ENCODE peak calls at places on chromosome 11, in four cellular contexts. O is K562, K is WTC11, A is SK-N-SH. D is an unnamed sample.

GRCh38 chr11:125941606-125942275 is 4.1 kb upstream of the VSIG10L2 start:
- DNase-seq in O (peak), K (peak), A (peak), D (peak)

GRCh38 chr11:131746201-131746600 is 375.8 kb downstream of the NTM start:
- DNase-seq in O (no peak), K (no peak), A (no peak), D (no peak)

GRCh38 chr11:132770802-132771545 is 761.3 kb downstream of the OPCML start:
- DNase-seq in O (no peak), K (no peak), A (peak), D (no peak)

GRCh38 chr11:74948546-74948897 is 369 bp downstream of the XRRA1 start:
- DNase-seq in O (no peak), K (no peak), A (peak), D (peak)

GRCh38 chr11:8652140-8652539 is 30.3 kb downstream of the TRIM66 start:
- DNase-seq in O (no peak), K (no peak), A (no peak), D (no peak)

GRCh38 chr11:66967670-66968425 is 7.3 kb upstream of the C11orf86 start:
- DNase-seq in O (no peak), K (no peak), A (no peak), D (no peak)

GRCh38 chr11:102933627-102934026 is 21.9 kb downstream of the MMP13 start:
- DNase-seq in O (no peak), K (no peak), A (no peak), D (no peak)

GRCh38 chr11:292211-293121 is 3.5 kb downstream of the PGGHG start:
- DNase-seq in O (no peak), K (peak), A (no peak), D (no peak)

GRCh38 chr11:45941285-45941684 is 18.8 kb downstream of the LARGE2 start:
- DNase-seq in O (no peak), K (no peak), A (no peak), D (no peak)

GRCh38 chr11:114074546-114075342 is 15.2 kb downstream of the ZBTB16 start:
- DNase-seq in O (no peak), K (no peak), A (no peak), D (no peak)

GRCh38 chr11:122598971-122599370 is 56.6 kb upstream of the UBASH3B start:
- DNase-seq in O (no peak), K (no peak), A (no peak), D (no peak)

GRCh38 chr11:122600290-122600689 is 55.2 kb upstream of the UBASH3B start:
- DNase-seq in O (no peak), K (no peak), A (no peak), D (no peak)

GRCh38 chr11:122599434-122599833 is 56.1 kb upstream of the UBASH3B start:
- DNase-seq in O (no peak), K (no peak), A (no peak), D (no peak)

GRCh38 chr11:122604626-122605025 is 50.9 kb upstream of the UBASH3B start:
- DNase-seq in O (no peak), K (peak), A (no peak), D (no peak)

GRCh38 chr11:122601131-122602125 is 54.1 kb upstream of the UBASH3B start:
- DNase-seq in O (no peak), K (no peak), A (no peak), D (peak)
- TF ChIP-seq FOXJ3 in O (no peak), K (no peak), A (no peak), D (no peak)

GRCh38 chr11:118929496-118930151 is 3.9 kb upstream of the BCL9L start:
- DNase-seq in O (peak), K (peak), A (peak), D (peak)
- TF ChIP-seq FOXJ3 in O (no peak), K (no peak), A (no peak), D (no peak)

GRCh38 chr11:107040447-107041444 is 22.5 kb upstream of the GUCY1A2 start:
- DNase-seq in O (no peak), K (no peak), A (no peak), D (no peak)
- TF ChIP-seq FOXJ3 in O (no peak), K (no peak), A (no peak), D (no peak)

GRCh38 chr11:44774131-44774530 is 47.4 kb downstream of the TSPAN18 start:
- DNase-seq in O (no peak), K (peak), A (no peak), D (no peak)
- TF ChIP-seq FOXJ3 in O (no peak), K (no peak), A (no peak), D (no peak)

GRCh38 chr11:1949302-1949701 is 2.2 kb downstream of the MRPL23 start:
- DNase-seq in O (no peak), K (no peak), A (no peak), D (no peak)

GRCh38 chr11:1952806-1953482 is 5.8 kb downstream of the MRPL23 start:
- DNase-seq in O (no peak), K (no peak), A (no peak), D (no peak)

GRCh38 chr11:1948389-1948788 is 1.3 kb downstream of the MRPL23 start:
- DNase-seq in O (no peak), K (no peak), A (no peak), D (no peak)

GRCh38 chr11:1949922-1950321 is 2.8 kb downstream of the MRPL23 start:
- DNase-seq in O (no peak), K (no peak), A (no peak), D (no peak)

GRCh38 chr11:1953489-1954284 is 6.6 kb downstream of the MRPL23 start:
- DNase-seq in O (no peak), K (no peak), A (no peak), D (no peak)
- TF ChIP-seq FOXJ3 in O (no peak), K (no peak), A (no peak), D (no peak)

GRCh38 chr11:105181100-105181499 is 41.5 kb upstream of the CARD18 start:
- DNase-seq in O (no peak), K (no peak), A (no peak), D (no peak)
- TF ChIP-seq FOXJ3 in O (no peak), K (no peak), A (no peak), D (no peak)

DNA sequence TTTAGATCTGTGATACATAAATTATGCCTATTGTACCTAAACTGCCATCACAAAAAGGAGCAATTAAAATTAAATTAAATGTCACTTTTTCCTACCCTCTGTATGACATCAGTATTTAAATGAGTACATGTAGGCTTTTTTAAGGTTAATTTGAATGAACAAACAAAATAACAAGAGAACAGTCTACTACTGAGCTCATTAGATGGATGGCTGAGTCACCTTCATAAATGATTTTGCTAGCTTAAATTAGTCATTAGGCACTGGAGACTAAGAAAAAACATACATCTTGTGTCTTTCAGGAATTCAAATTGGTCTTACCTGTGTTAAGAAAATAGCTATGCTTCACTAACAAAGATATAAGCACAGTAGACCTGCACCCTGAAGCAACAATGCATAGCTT is 153.6 kb downstream of the RCN1 start:
- DNase-seq in O (no peak), K (no peak), A (no peak), D (no peak)
- TF ChIP-seq FOXJ3 in O (no peak), K (no peak), A (no peak), D (no peak)

GRCh38 chr11:60372767-60373166 is 5.6 kb upstream of the MS4A7 start:
- DNase-seq in O (no peak), K (no peak), A (no peak), D (no peak)

GRCh38 chr11:60371854-60372253 is 6.5 kb upstream of the MS4A7 start:
- DNase-seq in O (no peak), K (no peak), A (no peak), D (no peak)

GRCh38 chr11:60378359-60378758 is at the start of gene MS4A7:
- DNase-seq in O (no peak), K (no peak), A (no peak), D (no peak)

GRCh38 chr11:60376601-60377000 is 1.7 kb upstream of the MS4A7 start:
- DNase-seq in O (no peak), K (no peak), A (no peak), D (no peak)

GRCh38 chr11:60377737-60378136 is 595 bp upstream of the MS4A7 start:
- DNase-seq in O (no peak), K (no peak), A (no peak), D (no peak)
- TF ChIP-seq FOXJ3 in O (no peak), K (no peak), A (no peak), D (no peak)

GRCh38 chr11:69330330-69330729 is 36.4 kb downstream of the MYEOV start:
- DNase-seq in O (no peak), K (no peak), A (no peak), D (no peak)

GRCh38 chr11:69335461-69336386 is 41.8 kb downstream of the MYEOV start:
- DNase-seq in O (peak), K (no peak), A (no peak), D (no peak)

GRCh38 chr11:69335010-69335409 is 41.1 kb downstream of the MYEOV start:
- DNase-seq in O (no peak), K (no peak), A (no peak), D (no peak)

GRCh38 chr11:69333906-69334305 is 40.0 kb downstream of the MYEOV start:
- DNase-seq in O (no peak), K (no peak), A (no peak), D (no peak)

GRCh38 chr11:69333149-69333710 is 39.3 kb downstream of the MYEOV start:
- DNase-seq in O (no peak), K (no peak), A (no peak), D (no peak)
- TF ChIP-seq FOXJ3 in O (no peak), K (no peak), A (no peak), D (no peak)

D was measured in HepG2.